ENCODE peak calls at places on chromosomes 6 and 20, in six cellular contexts. O, C, Y, M, S and V are unnamed samples.

GRCh38 chr6:104320896-104321295 is 538.8 kb downstream of the HACE1 start:
- DNase-seq in O (no peak), C (no peak), Y (no peak), M (no peak), S (no peak), V (no peak)

GRCh38 chr6:10312445-10312844 is 102.4 kb downstream of the TFAP2A start:
- DNase-seq in O (no peak), C (no peak), Y (no peak), M (no peak), S (no peak), V (no peak)

GRCh38 chr6:46352541-46353267 is 138.5 kb downstream of the RCAN2 start:
- DNase-seq in O (no peak), C (no peak), Y (no peak), M (no peak), S (no peak), V (no peak)

GRCh38 chr6:21731411-21732031 is 138.0 kb downstream of the SOX4 start:
- DNase-seq in O (peak; percentile 61), C (no peak), Y (no peak), M (no peak), S (no peak), V (peak; percentile 11)

GRCh38 chr6:32177182-32177787 is 920 bp upstream of the RNF5 start:
- DNase-seq in O (no peak), C (no peak), Y (no peak), M (no peak), S (no peak), V (no peak)

GRCh38 chr20:39289316-39289715 is 327.2 kb downstream of the DHX35 start:
- DNase-seq in O (no peak), C (no peak), Y (no peak), M (no peak), S (no peak), V (no peak)

GRCh38 chr20:1533059-1533458 is 24.4 kb downstream of the SIRPD start:
- DNase-seq in O (no peak), C (no peak), Y (peak; percentile 7), M (no peak), S (no peak), V (no peak)

GRCh38 chr6:79710127-79710526 is 79.0 kb downstream of the SH3BGRL2 start:
- DNase-seq in O (no peak), C (no peak), Y (no peak), M (no peak), S (no peak), V (no peak)

GRCh38 chr20:32439132-32439829 is 81.2 kb downstream of the ASXL1 start:
- DNase-seq in O (peak; percentile 92), C (no peak), Y (no peak), M (no peak), S (peak; percentile 72), V (no peak)

GRCh38 chr20:43550456-43550855 is 8.4 kb upstream of the SGK2 start:
- DNase-seq in O (no peak), C (peak; percentile 32), Y (no peak), M (no peak), S (no peak), V (no peak)

GRCh38 chr6:119312875-119313338 is 36.7 kb downstream of the MAN1A1 start:
- DNase-seq in O (no peak), C (no peak), Y (no peak), M (no peak), S (no peak), V (no peak)

GRCh38 chr6:158825951-158826306 is 6.8 kb upstream of the EZR start:
- DNase-seq in O (peak; percentile 75), C (no peak), Y (no peak), M (no peak), S (peak; percentile 70), V (no peak)

GRCh38 chr20:9294081-9294480 is 220.3 kb upstream of the LAMP5 start:
- DNase-seq in O (peak; percentile 84), C (no peak), Y (no peak), M (no peak), S (no peak), V (no peak)

GRCh38 chr20:19995220-19995863 is 21.8 kb upstream of the NAA20 start:
- DNase-seq in O (peak; percentile 64), C (no peak), Y (no peak), M (no peak), S (no peak), V (no peak)

GRCh38 chr6:29082457-29082856 is 4.7 kb downstream of the OR2B3 start:
- DNase-seq in O (no peak), C (no peak), Y (no peak), M (no peak), S (peak; percentile 54), V (no peak)

GRCh38 chr20:52001999-52002666 is 189.4 kb downstream of the ZFP64 start:
- DNase-seq in O (peak; percentile 30), C (no peak), Y (no peak), M (no peak), S (no peak), V (no peak)

GRCh38 chr6:111677186-111677990 is 71.7 kb upstream of the TRAF3IP2 start:
- DNase-seq in O (no peak), C (no peak), Y (no peak), M (no peak), S (no peak), V (no peak)

GRCh38 chr6:116764961-116765841 is at the start of gene FAM162B:
- DNase-seq in O (peak; percentile 32), C (no peak), Y (peak; percentile 38), M (no peak), S (no peak), V (no peak)

GRCh38 chr20:37421060-37421639 is 75.2 kb downstream of the SRC start:
- DNase-seq in O (no peak), C (no peak), Y (no peak), M (no peak), S (no peak), V (no peak)

GRCh38 chr20:37419774-37420542 is 74.0 kb downstream of the SRC start:
- DNase-seq in O (no peak), C (no peak), Y (no peak), M (no peak), S (no peak), V (no peak)

GRCh38 chr20:37421988-37422387 is 76.0 kb downstream of the SRC start:
- DNase-seq in O (no peak), C (no peak), Y (no peak), M (no peak), S (no peak), V (no peak)

GRCh38 chr20:37419307-37419706 is 73.4 kb downstream of the SRC start:
- DNase-seq in O (no peak), C (no peak), Y (no peak), M (no peak), S (no peak), V (no peak)

GRCh38 chr20:37420610-37421009 is 74.7 kb downstream of the SRC start:
- DNase-seq in O (no peak), C (no peak), Y (no peak), M (no peak), S (no peak), V (no peak)
- TF ChIP-seq POLR2A in O (no peak), C (no peak), Y (no peak), M (no peak), S (no peak), V (no peak)

DNA sequence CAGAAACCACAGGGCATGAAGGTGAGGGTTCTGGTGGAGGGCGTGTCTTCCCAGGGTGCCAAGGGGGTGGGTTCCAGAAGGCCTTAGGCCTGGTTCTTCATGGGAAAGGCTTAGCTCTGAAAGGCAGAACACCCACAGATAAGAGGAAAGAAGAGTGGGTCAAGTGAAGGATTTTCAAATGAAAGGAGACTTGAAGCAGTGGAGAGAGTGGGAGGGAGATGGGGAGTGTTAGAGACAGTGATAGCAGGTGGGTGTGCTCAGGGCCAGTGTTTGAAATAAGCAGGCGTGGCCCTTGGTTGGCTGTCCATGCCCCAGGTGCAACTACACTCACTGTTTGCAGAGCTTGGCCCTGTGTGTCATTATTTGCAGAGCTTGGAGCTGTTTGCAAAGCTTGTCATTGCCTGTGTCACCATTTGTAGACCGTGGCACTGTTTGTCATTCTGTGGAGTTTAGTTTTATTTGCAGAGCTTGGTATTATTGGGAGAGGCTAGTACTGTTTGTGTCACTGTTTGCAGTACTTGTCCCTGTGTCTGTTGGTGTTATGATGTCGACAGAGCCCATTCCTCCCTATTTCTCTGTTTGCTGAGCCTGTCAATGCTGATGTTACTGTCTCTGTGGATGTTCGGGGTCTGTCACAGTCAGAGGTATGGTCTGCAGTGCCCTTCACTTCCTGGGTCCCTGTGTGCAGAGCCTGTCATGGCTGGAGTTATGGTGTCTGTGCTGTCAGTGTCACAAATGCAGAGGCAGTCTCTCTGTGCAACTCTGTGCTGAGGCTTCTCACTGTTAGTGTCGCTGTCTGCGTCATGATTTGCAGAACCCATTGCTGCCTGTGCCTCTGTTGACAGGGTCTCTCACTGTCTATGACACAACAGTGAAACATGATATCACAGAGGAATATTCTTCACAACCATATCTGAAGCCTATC is 127.7 kb upstream of the LRFN2 start:
- DNase-seq in O (no peak), C (no peak), Y (no peak), M (no peak), S (no peak), V (no peak)
- TF ChIP-seq POLR2A in O (no peak), C (no peak), Y (no peak), M (no peak), S (no peak), V (no peak)

DNA sequence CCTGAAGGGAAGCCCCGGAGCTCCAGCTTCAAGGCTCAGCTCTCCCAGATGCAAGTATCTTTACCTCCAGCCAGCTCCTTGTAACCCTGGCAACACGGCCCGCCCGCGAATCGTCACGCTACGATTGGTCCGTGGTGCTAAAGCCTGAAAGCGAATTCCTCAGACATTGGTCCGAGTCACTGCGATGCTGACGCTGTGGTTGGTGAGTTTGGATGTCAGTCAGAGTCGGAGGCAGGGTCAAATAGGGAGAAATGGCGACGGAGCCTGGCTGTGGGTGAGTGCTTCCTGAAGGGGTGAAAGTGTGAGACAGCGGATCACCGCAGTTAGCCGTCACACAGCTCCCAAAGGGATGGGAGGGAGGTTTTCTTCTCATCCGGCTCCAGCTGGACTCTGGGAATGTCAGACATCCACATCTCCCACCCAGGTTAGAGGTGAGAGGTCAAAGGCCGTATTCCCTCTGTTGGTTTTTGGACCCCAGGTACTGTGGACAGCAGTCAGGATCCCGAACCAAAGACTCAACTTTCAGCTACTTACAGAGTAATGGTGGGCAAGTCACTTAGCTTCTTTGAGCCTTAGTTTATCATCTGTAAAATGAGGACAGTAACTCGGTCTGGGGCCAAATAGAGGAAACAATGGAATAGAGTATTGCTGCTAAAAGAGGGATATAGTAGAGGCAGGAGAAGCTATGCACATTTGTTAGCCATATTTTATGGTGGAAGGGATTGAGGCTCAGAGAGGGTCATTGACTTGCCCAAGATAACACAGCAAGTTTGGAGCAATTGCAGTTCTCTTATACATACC is at the start of gene ZSWIM1:
- DNase-seq in O (peak; percentile 99), C (peak; percentile 99), Y (peak; percentile 98), M (peak; percentile 94), S (peak; percentile 100), V (peak; percentile 97)
- TF ChIP-seq POLR2A in O (peak; percentile 92), C (no peak), Y (peak; percentile 61), M (peak; percentile 97), S (no peak), V (peak; percentile 86)

GRCh38 chr6:43770417-43771209 is 602 bp downstream of the VEGFA start:
- DNase-seq in O (peak; percentile 69), C (peak; percentile 89), Y (no peak), M (peak; percentile 58), S (peak; percentile 92), V (peak; percentile 89)

GRCh38 chr6:43771858-43772570 is 2.0 kb downstream of the VEGFA start:
- DNase-seq in O (no peak), C (peak; percentile 91), Y (no peak), M (peak; percentile 75), S (peak; percentile 92), V (peak; percentile 89)

GRCh38 chr6:43772571-43773049 is 2.6 kb downstream of the VEGFA start:
- DNase-seq in O (no peak), C (peak; percentile 74), Y (no peak), M (no peak), S (peak; percentile 84), V (no peak)

GRCh38 chr6:43769526-43770416 is at the start of gene VEGFA:
- DNase-seq in O (peak; percentile 90), C (peak; percentile 97), Y (no peak), M (peak; percentile 96), S (peak; percentile 98), V (peak; percentile 96)

GRCh38 chr6:43771210-43771857 is 1.3 kb downstream of the VEGFA start:
- DNase-seq in O (peak; percentile 45), C (peak; percentile 89), Y (no peak), M (peak; percentile 58), S (peak; percentile 94), V (peak; percentile 83)
- TF ChIP-seq POLR2A in O (peak; percentile 45), C (no peak), Y (no peak), M (no peak), S (no peak), V (no peak)